ENCODE peak calls at places on chromosomes 13 and 19, in six cellular contexts. One of them, this sample, is unnamed. For H4K20me1 and H3K79me2, the result is how much of the 10 kb centered on the place peaks cover.

GRCh38 chr19:23527797-23528196 is 132.5 kb upstream of the ZNF91 start:
- DNase-seq in PC-3: no peak
- DNase-seq in DND-41: peak
- DNase-seq in GM23338: peak
- DNase-seq in OCI-LY7: peak
- DNase-seq in neural progenitor cell: no peak
- DNase-seq in this sample: no peak

GRCh38 chr13:73334459-73334858 is 275.7 kb downstream of the KLF5 start:
- DNase-seq in DND-41: no peak
- DNase-seq in PC-3: peak
- DNase-seq in neural progenitor cell: no peak
- DNase-seq in OCI-LY7: no peak
- DNase-seq in GM23338: no peak
- DNase-seq in this sample: no peak

GRCh38 chr19:49912965-49913685 is 15.9 kb upstream of the ATF5 start:
- DNase-seq in GM23338: peak
- DNase-seq in OCI-LY7: no peak
- DNase-seq in DND-41: no peak
- DNase-seq in PC-3: no peak
- DNase-seq in neural progenitor cell: no peak
- DNase-seq in this sample: no peak

GRCh38 chr19:43548706-43549105 is 15.7 kb downstream of the ZNF575 start:
- DNase-seq in PC-3: no peak
- DNase-seq in neural progenitor cell: no peak
- DNase-seq in GM23338: no peak
- DNase-seq in DND-41: no peak
- DNase-seq in OCI-LY7: no peak
- DNase-seq in this sample: no peak

GRCh38 chr19:57537953-57538547 is 10.9 kb downstream of the ZNF549 start:
- DNase-seq in GM23338: no peak
- DNase-seq in DND-41: no peak
- DNase-seq in PC-3: no peak
- DNase-seq in OCI-LY7: no peak
- DNase-seq in neural progenitor cell: no peak
- DNase-seq in this sample: peak

GRCh38 chr13:91401916-91402315 is 3.5 kb downstream of the GPC5 start:
- DNase-seq in PC-3: no peak
- DNase-seq in DND-41: no peak
- DNase-seq in OCI-LY7: peak
- DNase-seq in neural progenitor cell: no peak
- DNase-seq in GM23338: no peak
- DNase-seq in this sample: no peak

GRCh38 chr19:49862411-49863253 is 4.7 kb downstream of the PNKP start:
- DNase-seq in GM23338: peak
- DNase-seq in DND-41: peak
- DNase-seq in PC-3: no peak
- DNase-seq in neural progenitor cell: peak
- DNase-seq in OCI-LY7: peak
- DNase-seq in this sample: no peak

GRCh38 chr19:10290876-10291553 is 1.3 kb downstream of the ICAM5 start:
- DNase-seq in DND-41: no peak
- DNase-seq in GM23338: peak
- DNase-seq in PC-3: peak
- DNase-seq in OCI-LY7: peak
- DNase-seq in neural progenitor cell: peak
- DNase-seq in this sample: no peak

GRCh38 chr19:21568816-21569496 is 63.6 kb downstream of the ZNF429 start:
- DNase-seq in PC-3: no peak
- DNase-seq in OCI-LY7: no peak
- DNase-seq in DND-41: peak
- DNase-seq in neural progenitor cell: no peak
- DNase-seq in GM23338: peak
- DNase-seq in this sample: peak

GRCh38 chr13:59463023-59463422 is 700.7 kb downstream of the DIAPH3 start:
- DNase-seq in OCI-LY7: no peak
- DNase-seq in DND-41: no peak
- DNase-seq in GM23338: no peak
- DNase-seq in neural progenitor cell: no peak
- DNase-seq in PC-3: no peak
- DNase-seq in this sample: no peak

GRCh38 chr13:22091222-22091970 is 420.5 kb downstream of the FGF9 start:
- DNase-seq in GM23338: no peak
- DNase-seq in OCI-LY7: no peak
- DNase-seq in neural progenitor cell: no peak
- DNase-seq in DND-41: no peak
- DNase-seq in PC-3: no peak
- DNase-seq in this sample: peak

GRCh38 chr19:51710163-51710562 is 13.6 kb downstream of the HAS1 start:
- DNase-seq in OCI-LY7: no peak
- DNase-seq in DND-41: no peak
- DNase-seq in PC-3: no peak
- DNase-seq in neural progenitor cell: no peak
- DNase-seq in GM23338: no peak
- DNase-seq in this sample: no peak

GRCh38 chr19:8004723-8005513 is 523 bp downstream of the ELAVL1 start:
- DNase-seq in neural progenitor cell: no peak
- DNase-seq in DND-41: peak
- DNase-seq in GM23338: peak
- DNase-seq in PC-3: peak
- DNase-seq in OCI-LY7: peak
- DNase-seq in this sample: peak

GRCh38 chr19:11237321-11237720 is 2.1 kb upstream of the ANGPTL8 start:
- DNase-seq in GM23338: no peak
- DNase-seq in DND-41: no peak
- DNase-seq in neural progenitor cell: no peak
- DNase-seq in PC-3: no peak
- DNase-seq in OCI-LY7: no peak
- DNase-seq in this sample: no peak

GRCh38 chr13:100300708-100301107 is 211.8 kb downstream of the PCCA start:
- DNase-seq in GM23338: no peak
- DNase-seq in DND-41: no peak
- DNase-seq in PC-3: no peak
- DNase-seq in OCI-LY7: no peak
- DNase-seq in neural progenitor cell: peak
- DNase-seq in this sample: no peak

GRCh38 chr19:14954071-14954655 is 12.9 kb downstream of the OR7C2 start:
- DNase-seq in PC-3: no peak
- DNase-seq in neural progenitor cell: no peak
- DNase-seq in OCI-LY7: peak
- DNase-seq in DND-41: peak
- DNase-seq in GM23338: peak
- DNase-seq in this sample: no peak

GRCh38 chr13:36288794-36289391 is 8.7 kb downstream of the CCDC169 start:
- DNase-seq in DND-41: no peak
- DNase-seq in OCI-LY7: peak
- DNase-seq in neural progenitor cell: peak
- DNase-seq in GM23338: peak
- DNase-seq in PC-3: peak
- DNase-seq in this sample: no peak

GRCh38 chr19:364496-365287 is 20.1 kb upstream of the MIER2 start:
- DNase-seq in PC-3: no peak
- DNase-seq in OCI-LY7: no peak
- DNase-seq in GM23338: no peak
- DNase-seq in DND-41: no peak
- DNase-seq in neural progenitor cell: no peak
- DNase-seq in this sample: no peak

GRCh38 chr13:52848455-52849190 is at the start of gene PCDH8:
- DNase-seq in OCI-LY7: no peak
- DNase-seq in PC-3: no peak
- DNase-seq in neural progenitor cell: peak
- DNase-seq in GM23338: peak
- DNase-seq in DND-41: no peak
- DNase-seq in this sample: no peak

GRCh38 chr13:113058129-113058987 is 47.2 kb upstream of the F7 start:
- DNase-seq in OCI-LY7: no peak
- DNase-seq in PC-3: no peak
- DNase-seq in neural progenitor cell: no peak
- DNase-seq in DND-41: no peak
- DNase-seq in GM23338: no peak
- DNase-seq in this sample: no peak

GRCh38 chr19:40921005-40921897 is 39.2 kb upstream of the CYP2A7 start:
- DNase-seq in GM23338: no peak
- DNase-seq in DND-41: no peak
- DNase-seq in PC-3: peak
- DNase-seq in neural progenitor cell: no peak
- DNase-seq in OCI-LY7: no peak
- DNase-seq in this sample: no peak

GRCh38 chr19:28886708-28887107 is 326.2 kb downstream of the UQCRFS1 start:
- DNase-seq in OCI-LY7: no peak
- DNase-seq in DND-41: no peak
- DNase-seq in PC-3: no peak
- DNase-seq in neural progenitor cell: no peak
- DNase-seq in GM23338: no peak
- DNase-seq in this sample: no peak
- H4K20me1 ChIP-seq in OCI-LY7: under half
- H4K20me1 ChIP-seq in DND-41: under half
- H4K20me1 ChIP-seq in PC-3: under half
- H4K20me1 ChIP-seq in neural progenitor cell: under half
- H4K20me1 ChIP-seq in GM23338: under half
- H4K20me1 ChIP-seq in this sample: under half

GRCh38 chr13:46992383-46992952 is 95.6 kb upstream of the HTR2A start:
- DNase-seq in OCI-LY7: peak
- DNase-seq in neural progenitor cell: peak
- DNase-seq in PC-3: peak
- DNase-seq in GM23338: peak
- DNase-seq in DND-41: no peak
- DNase-seq in this sample: no peak
- TF ChIP-seq CTCF in OCI-LY7: peak
- TF ChIP-seq CTCF in neural progenitor cell: peak
- TF ChIP-seq CTCF in PC-3: peak
- TF ChIP-seq CTCF in GM23338: peak
- TF ChIP-seq CTCF in DND-41: peak
- TF ChIP-seq CTCF in this sample: peak

DNA sequence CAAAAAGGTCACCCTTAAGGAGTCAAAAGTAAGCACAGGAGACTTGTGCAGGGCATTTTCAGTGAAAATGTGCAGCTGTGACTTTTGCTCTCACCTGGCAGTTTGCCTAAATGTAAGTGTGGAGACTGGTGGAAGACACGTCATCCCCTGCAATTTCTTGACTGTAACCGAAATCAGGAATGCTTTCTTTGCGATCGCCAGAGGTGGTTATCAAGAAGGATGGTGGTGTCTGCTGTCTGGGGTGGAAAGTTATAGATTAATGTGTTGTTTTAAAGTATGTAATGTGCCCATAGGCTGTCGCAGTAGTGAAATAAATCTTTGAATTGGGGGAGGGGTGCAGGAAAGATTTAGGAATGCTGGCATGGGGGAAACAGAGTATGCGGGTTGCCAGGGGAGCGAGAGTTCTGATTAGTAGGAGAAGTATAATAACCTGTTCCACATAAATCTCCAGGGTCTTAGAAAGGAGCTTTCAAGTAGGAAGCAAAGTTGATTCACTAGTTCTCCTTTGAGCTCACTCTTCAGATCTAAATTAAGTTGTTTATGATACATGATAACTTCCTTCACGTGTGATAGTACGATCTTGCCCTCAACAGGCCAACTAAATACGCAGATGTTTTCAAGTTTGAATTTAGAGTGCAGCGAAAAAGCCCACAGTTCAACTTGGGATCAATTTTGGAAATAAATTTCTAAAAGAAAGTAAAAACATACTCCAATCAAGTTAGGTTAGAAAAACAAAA is 1520.0 kb upstream of the SLC10A2 start:
- DNase-seq in OCI-LY7: no peak
- DNase-seq in PC-3: peak
- DNase-seq in GM23338: peak
- DNase-seq in DND-41: no peak
- DNase-seq in neural progenitor cell: no peak
- DNase-seq in this sample: peak
- H3K79me2 ChIP-seq in OCI-LY7: under half
- H3K79me2 ChIP-seq in PC-3: under half
- H3K79me2 ChIP-seq in GM23338: under half
- H3K79me2 ChIP-seq in DND-41: under half
- H3K79me2 ChIP-seq in neural progenitor cell: under half
- H3K79me2 ChIP-seq in this sample: under half

DNA sequence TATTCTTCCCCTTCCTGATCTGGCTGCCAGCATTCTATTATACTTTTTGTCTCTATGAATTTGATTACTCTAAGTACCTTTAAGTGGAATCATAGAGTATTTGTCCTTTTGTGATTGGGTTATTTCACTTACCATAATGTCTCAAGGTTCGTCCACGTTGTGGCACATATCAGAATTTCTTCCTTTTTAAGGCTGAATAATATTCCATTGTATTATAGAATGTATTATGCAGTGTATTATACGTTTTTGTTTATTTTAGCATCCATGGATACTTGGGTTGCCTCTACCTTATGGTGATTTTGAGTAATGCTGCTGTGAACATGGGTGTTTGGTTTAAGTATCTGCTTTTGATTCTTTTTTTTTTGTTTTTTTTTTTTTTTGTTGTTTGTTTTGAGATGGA is 19.3 kb downstream of the URI1 start:
- DNase-seq in neural progenitor cell: no peak
- DNase-seq in OCI-LY7: no peak
- DNase-seq in DND-41: no peak
- DNase-seq in PC-3: no peak
- DNase-seq in GM23338: no peak
- DNase-seq in this sample: no peak
- H4K20me1 ChIP-seq in neural progenitor cell: under half
- H4K20me1 ChIP-seq in OCI-LY7: under half
- H4K20me1 ChIP-seq in DND-41: half or more
- H4K20me1 ChIP-seq in PC-3: under half
- H4K20me1 ChIP-seq in GM23338: under half
- H4K20me1 ChIP-seq in this sample: under half

GRCh38 chr19:34018546-34018945 is 153.8 kb upstream of the LSM14A start:
- DNase-seq in DND-41: no peak
- DNase-seq in GM23338: no peak
- DNase-seq in neural progenitor cell: no peak
- DNase-seq in PC-3: no peak
- DNase-seq in OCI-LY7: no peak
- DNase-seq in this sample: no peak

GRCh38 chr19:34017024-34017423 is 155.3 kb upstream of the LSM14A start:
- DNase-seq in PC-3: peak
- DNase-seq in GM23338: no peak
- DNase-seq in DND-41: no peak
- DNase-seq in neural progenitor cell: no peak
- DNase-seq in OCI-LY7: no peak
- DNase-seq in this sample: no peak
- TF ChIP-seq CTCF in PC-3: peak
- TF ChIP-seq CTCF in GM23338: no peak
- TF ChIP-seq CTCF in DND-41: peak
- TF ChIP-seq CTCF in neural progenitor cell: no peak
- TF ChIP-seq CTCF in OCI-LY7: peak
- TF ChIP-seq CTCF in this sample: no peak

GRCh38 chr19:45255611-45256157 is 4.6 kb downstream of the MARK4 start:
- DNase-seq in neural progenitor cell: no peak
- DNase-seq in PC-3: no peak
- DNase-seq in DND-41: no peak
- DNase-seq in OCI-LY7: no peak
- DNase-seq in GM23338: no peak
- DNase-seq in this sample: no peak
- H3K79me2 ChIP-seq in neural progenitor cell: half or more
- H3K79me2 ChIP-seq in PC-3: under half
- H3K79me2 ChIP-seq in DND-41: under half
- H3K79me2 ChIP-seq in OCI-LY7: under half
- H3K79me2 ChIP-seq in GM23338: under half
- H3K79me2 ChIP-seq in this sample: under half

This sample was measured in fibroblast of lung.